ENCODE peak calls at places on chromosome 5, in seven cellular contexts. N is endothelial cell of umbilical vein; W is breast epithelium; Q is fibroblast of lung; P is lower lobe of right lung; X is heart left ventricle; U is naive thymus-derived CD4-positive, alpha-beta T cell. D is an unnamed sample. For H3K36me3, the result is how much of the 10 kb centered on the place peaks cover.

GRCh38 chr5:151056367-151057306 is 24.2 kb downstream of the TNIP1 start:
- DNase-seq in N (no peak), W (no peak), Q (no peak), P (no peak), X (no peak), U (no peak), D (no peak)

GRCh38 chr5:69450116-69450515 is 35.2 kb downstream of the MARVELD2 start:
- DNase-seq in N (peak), W (no peak), Q (peak), P (no peak), X (no peak), U (no peak), D (no peak)

GRCh38 chr5:176447538-176447981 is 625 bp upstream of the FAF2 start:
- DNase-seq in N (no peak), W (peak), Q (no peak), P (no peak), X (no peak), U (no peak), D (peak)

GRCh38 chr5:115626444-115626823 is 598 bp upstream of the TMED7 start:
- DNase-seq in N (no peak), W (peak), Q (peak), P (no peak), X (no peak), U (no peak), D (no peak)

GRCh38 chr5:116437922-116438578 is 136.6 kb downstream of the SEMA6A start:
- DNase-seq in N (no peak), W (no peak), Q (no peak), P (no peak), X (no peak), U (no peak), D (no peak)

GRCh38 chr5:122492675-122493074 is 180.6 kb downstream of the SNCAIP start:
- DNase-seq in N (no peak), W (no peak), Q (peak), P (no peak), X (no peak), U (no peak), D (no peak)

GRCh38 chr5:147691134-147691533 is 91.4 kb downstream of the JAKMIP2 start:
- DNase-seq in N (no peak), W (no peak), Q (peak), P (no peak), X (no peak), U (no peak), D (no peak)

GRCh38 chr5:5939724-5940370 is 438.5 kb downstream of the MED10 start:
- DNase-seq in N (no peak), W (no peak), Q (no peak), P (no peak), X (no peak), U (no peak), D (no peak)

GRCh38 chr5:102865510-102866314 is 110.6 kb downstream of the PAM start:
- DNase-seq in N (peak), W (no peak), Q (peak), P (peak), X (peak), U (peak), D (peak)

GRCh38 chr5:58114324-58114723 is 345.6 kb downstream of the PLK2 start:
- DNase-seq in N (no peak), W (no peak), Q (no peak), P (no peak), X (no peak), U (no peak), D (no peak)

GRCh38 chr5:142684508-142685031 is 1.3 kb downstream of the FGF1 start:
- DNase-seq in N (peak), W (no peak), Q (no peak), P (no peak), X (no peak), U (no peak), D (no peak)

GRCh38 chr5:175558801-175559480 is 80.6 kb downstream of the SFXN1 start:
- DNase-seq in N (no peak), W (no peak), Q (no peak), P (no peak), X (no peak), U (no peak), D (no peak)

GRCh38 chr5:173234129-173234793 is 745 bp downstream of the NKX2-5 start:
- DNase-seq in N (no peak), W (no peak), Q (no peak), P (no peak), X (no peak), U (no peak), D (no peak)

GRCh38 chr5:79802995-79803394 is 113.4 kb downstream of the CMYA5 start:
- DNase-seq in N (no peak), W (no peak), Q (peak), P (no peak), X (no peak), U (no peak), D (no peak)

GRCh38 chr5:16727937-16728336 is 111.1 kb upstream of the RETREG1 start:
- DNase-seq in N (peak), W (peak), Q (no peak), P (peak), X (peak), U (no peak), D (no peak)

GRCh38 chr5:77993799-77994318 is 217.7 kb upstream of the TBCA start:
- DNase-seq in N (no peak), W (no peak), Q (no peak), P (no peak), X (no peak), U (no peak), D (no peak)

GRCh38 chr5:148805323-148806290 is 20.8 kb upstream of the ADRB2 start:
- DNase-seq in N (peak), W (no peak), Q (no peak), P (peak), X (peak), U (no peak), D (no peak)

GRCh38 chr5:14429102-14429501 is 152.5 kb upstream of the OTULINL start:
- DNase-seq in N (peak), W (no peak), Q (no peak), P (no peak), X (no peak), U (no peak), D (no peak)

GRCh38 chr5:14428302-14429081 is 153.1 kb upstream of the OTULINL start:
- DNase-seq in N (peak), W (no peak), Q (no peak), P (no peak), X (no peak), U (no peak), D (no peak)

GRCh38 chr5:14424011-14424685 is 157.4 kb upstream of the OTULINL start:
- DNase-seq in N (no peak), W (no peak), Q (no peak), P (no peak), X (no peak), U (no peak), D (no peak)

GRCh38 chr5:14426521-14426920 is 155.1 kb upstream of the OTULINL start:
- DNase-seq in N (no peak), W (no peak), Q (no peak), P (no peak), X (no peak), U (no peak), D (no peak)

DNA sequence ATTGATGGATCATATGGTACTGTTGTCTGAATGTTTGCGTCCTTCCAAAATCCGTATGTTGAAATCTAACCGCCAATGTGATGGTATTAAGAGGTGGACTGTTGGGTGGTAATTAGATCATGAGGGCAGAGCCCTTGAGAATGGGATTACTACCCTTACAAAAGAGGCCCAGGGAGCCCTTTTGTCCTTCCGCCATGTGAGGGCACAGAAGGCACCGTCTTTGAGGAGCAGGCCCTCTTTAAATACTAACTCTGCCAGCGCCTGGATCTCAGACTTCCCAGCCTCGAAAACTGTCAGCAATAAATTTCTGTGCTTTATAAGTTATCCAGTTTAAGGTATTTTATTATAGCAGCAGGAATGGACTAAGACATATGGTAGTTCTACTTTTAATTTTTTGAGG is 156.0 kb upstream of the OTULINL start:
- DNase-seq in N (no peak), W (no peak), Q (no peak), P (no peak), X (no peak), U (no peak), D (no peak)
- H3K36me3 ChIP-seq in N (under half), W (under half), Q (under half), P (half or more), X (under half), U (under half), D (half or more)

GRCh38 chr5:52895070-52895469 is 94.1 kb upstream of the ITGA2 start:
- DNase-seq in N (no peak), W (no peak), Q (peak), P (no peak), X (no peak), U (no peak), D (no peak)
- H3K36me3 ChIP-seq in N (under half), W (under half), Q (under half), P (under half), X (under half), U (under half), D (under half)

GRCh38 chr5:178216088-178216534 is 11.8 kb downstream of the HNRNPAB start:
- DNase-seq in N (no peak), W (no peak), Q (no peak), P (no peak), X (no peak), U (no peak), D (no peak)

GRCh38 chr5:178216779-178217178 is 12.4 kb downstream of the HNRNPAB start:
- DNase-seq in N (no peak), W (no peak), Q (no peak), P (no peak), X (no peak), U (no peak), D (no peak)

GRCh38 chr5:178213748-178214151 is 9.4 kb downstream of the HNRNPAB start:
- DNase-seq in N (no peak), W (no peak), Q (no peak), P (peak), X (no peak), U (no peak), D (no peak)

GRCh38 chr5:178214160-178214803 is 9.9 kb downstream of the HNRNPAB start:
- DNase-seq in N (no peak), W (no peak), Q (no peak), P (peak), X (no peak), U (no peak), D (no peak)

DNA sequence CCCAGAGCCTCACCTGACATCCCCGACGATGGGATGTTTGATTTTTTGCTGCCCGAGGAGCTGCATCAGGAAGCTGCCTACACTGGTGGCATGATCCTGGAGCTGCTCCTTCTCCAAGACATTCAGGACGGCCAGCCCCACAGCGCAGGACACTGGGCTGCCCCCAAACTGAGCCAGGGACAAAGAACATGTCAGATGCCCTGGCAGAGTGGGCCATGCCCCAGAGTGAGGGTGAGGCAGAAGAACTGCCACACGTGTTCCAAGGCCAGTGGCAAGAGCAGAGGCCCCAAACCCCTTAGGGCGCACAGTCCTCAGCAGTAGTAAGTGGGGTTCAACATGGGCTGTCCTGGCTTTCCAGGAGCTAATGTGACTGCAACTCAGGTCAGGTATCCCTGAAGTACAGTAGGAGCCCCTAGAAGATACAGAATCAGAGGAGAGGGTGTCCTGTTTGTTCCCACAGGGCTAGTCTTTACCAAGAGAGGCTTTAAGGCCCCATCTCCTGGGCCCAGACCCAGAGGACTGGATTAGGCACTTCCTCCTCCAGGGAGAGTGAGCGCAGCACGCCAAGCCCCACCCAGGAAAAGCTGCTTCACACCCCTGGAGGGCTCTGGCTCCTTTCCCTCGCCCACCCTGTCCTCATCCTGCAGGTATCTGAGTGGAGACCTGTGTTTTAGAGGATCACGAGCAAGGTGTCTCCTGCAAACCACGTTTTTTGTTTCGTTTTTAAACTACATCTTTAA is 11.1 kb downstream of the HNRNPAB start:
- DNase-seq in N (no peak), W (no peak), Q (no peak), P (peak), X (no peak), U (no peak), D (no peak)
- H3K36me3 ChIP-seq in N (under half), W (under half), Q (under half), P (half or more), X (half or more), U (half or more), D (half or more)

GRCh38 chr5:178432421-178433272 is 157.5 kb downstream of the COL23A1 start:
- DNase-seq in N (no peak), W (peak), Q (no peak), P (no peak), X (no peak), U (no peak), D (no peak)
- H3K36me3 ChIP-seq in N (under half), W (under half), Q (under half), P (under half), X (under half), U (under half), D (under half)

DNA sequence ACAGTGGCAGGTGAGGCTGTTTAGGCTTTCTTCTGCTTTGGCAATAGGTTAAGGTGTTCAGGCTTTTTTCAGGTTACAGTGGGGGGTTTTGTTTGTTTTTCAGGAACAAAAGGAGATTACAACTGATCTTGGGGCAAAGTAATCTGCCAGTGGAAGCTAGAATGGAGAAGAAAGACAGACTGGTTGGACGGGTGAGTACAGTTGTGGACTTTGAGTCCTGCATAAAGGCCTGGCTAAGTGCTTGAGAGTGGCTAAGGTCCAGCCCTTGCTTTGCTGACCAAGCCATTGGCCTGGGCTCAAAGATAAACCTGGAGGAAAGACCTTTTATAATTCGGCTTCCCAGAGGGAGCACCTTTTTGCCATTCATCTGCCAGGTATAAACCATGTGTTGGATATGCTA is 63.1 kb downstream of the MTMR12 start:
- DNase-seq in N (no peak), W (no peak), Q (no peak), P (no peak), X (no peak), U (no peak), D (no peak)
- H3K36me3 ChIP-seq in N (under half), W (under half), Q (under half), P (half or more), X (half or more), U (half or more), D (half or more)

GRCh38 chr5:96264047-96264446 is 169.0 kb downstream of the PCSK1 start:
- DNase-seq in N (no peak), W (no peak), Q (no peak), P (no peak), X (no peak), U (no peak), D (no peak)
- H3K36me3 ChIP-seq in N (under half), W (under half), Q (under half), P (under half), X (under half), U (under half), D (under half)

GRCh38 chr5:157303023-157303422 is 37.1 kb downstream of the CYFIP2 start:
- DNase-seq in N (no peak), W (no peak), Q (no peak), P (no peak), X (no peak), U (no peak), D (no peak)

GRCh38 chr5:157303667-157304327 is 37.9 kb downstream of the CYFIP2 start:
- DNase-seq in N (no peak), W (no peak), Q (no peak), P (no peak), X (peak), U (peak), D (no peak)

GRCh38 chr5:157300564-157300963 is 34.6 kb downstream of the CYFIP2 start:
- DNase-seq in N (no peak), W (no peak), Q (no peak), P (no peak), X (no peak), U (no peak), D (no peak)

GRCh38 chr5:157306092-157306491 is 40.2 kb downstream of the CYFIP2 start:
- DNase-seq in N (no peak), W (no peak), Q (no peak), P (no peak), X (no peak), U (no peak), D (no peak)

GRCh38 chr5:157301066-157301465 is 35.1 kb downstream of the CYFIP2 start:
- DNase-seq in N (no peak), W (no peak), Q (no peak), P (no peak), X (no peak), U (no peak), D (no peak)
- H3K36me3 ChIP-seq in N (under half), W (under half), Q (under half), P (under half), X (under half), U (half or more), D (under half)

GRCh38 chr5:37060030-37060429 is 183.5 kb downstream of the NIPBL start:
- DNase-seq in N (no peak), W (no peak), Q (no peak), P (no peak), X (no peak), U (no peak), D (no peak)
- H3K36me3 ChIP-seq in N (under half), W (under half), Q (under half), P (half or more), X (half or more), U (half or more), D (half or more)